ENCODE peak calls at places on chromosome 9, in four cellular contexts. D is HepG2, C is K562, J is GM12878. H is an unnamed sample.

GRCh38 chr9:33041459-33042188 is 16.6 kb downstream of the DNAJA1 start:
- DNase-seq in D (no peak), C (no peak), J (no peak), H (no peak)

GRCh38 chr9:121537283-121537682 is 37.6 kb upstream of the GGTA1 start:
- DNase-seq in D (no peak), C (no peak), J (no peak), H (no peak)

GRCh38 chr9:137367506-137368430 is 55.2 kb downstream of the EXD3 start:
- DNase-seq in D (no peak), C (no peak), J (no peak), H (no peak)

GRCh38 chr9:85045271-85045670 is 375.7 kb downstream of the NTRK2 start:
- DNase-seq in D (no peak), C (no peak), J (no peak), H (no peak)

GRCh38 chr9:2663886-2664674 is 42.5 kb downstream of the VLDLR start:
- DNase-seq in D (no peak), C (no peak), J (no peak), H (no peak)

GRCh38 chr9:100379862-100380261 is 27.1 kb upstream of the TEX10 start:
- DNase-seq in D (peak), C (no peak), J (no peak), H (no peak)

GRCh38 chr9:89879711-89880110 is 274.9 kb downstream of the GADD45G start:
- DNase-seq in D (no peak), C (no peak), J (no peak), H (no peak)

GRCh38 chr9:36074870-36075532 is 38.3 kb downstream of the RECK start:
- DNase-seq in D (peak), C (no peak), J (no peak), H (no peak)

GRCh38 chr9:92614763-92615441 is 55.0 kb downstream of the IPPK start:
- DNase-seq in D (no peak), C (no peak), J (no peak), H (no peak)

GRCh38 chr9:36959681-36960574 is 74.1 kb downstream of the PAX5 start:
- DNase-seq in D (no peak), C (no peak), J (no peak), H (no peak)

GRCh38 chr9:134209731-134210311 is 45.5 kb upstream of the RNU6ATAC start:
- DNase-seq in D (no peak), C (no peak), J (no peak), H (no peak)

GRCh38 chr9:76342862-76343261 is 51.4 kb downstream of the RFK start:
- DNase-seq in D (no peak), C (no peak), J (no peak), H (no peak)

GRCh38 chr9:104075801-104076753 is 18.0 kb upstream of the SMC2 start:
- DNase-seq in D (no peak), C (no peak), J (no peak), H (no peak)

GRCh38 chr9:36637491-36638270 is 65.0 kb downstream of the MELK start:
- DNase-seq in D (no peak), C (no peak), J (no peak), H (no peak)

GRCh38 chr9:133666845-133667244 is 30.7 kb downstream of the DBH start:
- DNase-seq in D (no peak), C (no peak), J (no peak), H (no peak)

DNA sequence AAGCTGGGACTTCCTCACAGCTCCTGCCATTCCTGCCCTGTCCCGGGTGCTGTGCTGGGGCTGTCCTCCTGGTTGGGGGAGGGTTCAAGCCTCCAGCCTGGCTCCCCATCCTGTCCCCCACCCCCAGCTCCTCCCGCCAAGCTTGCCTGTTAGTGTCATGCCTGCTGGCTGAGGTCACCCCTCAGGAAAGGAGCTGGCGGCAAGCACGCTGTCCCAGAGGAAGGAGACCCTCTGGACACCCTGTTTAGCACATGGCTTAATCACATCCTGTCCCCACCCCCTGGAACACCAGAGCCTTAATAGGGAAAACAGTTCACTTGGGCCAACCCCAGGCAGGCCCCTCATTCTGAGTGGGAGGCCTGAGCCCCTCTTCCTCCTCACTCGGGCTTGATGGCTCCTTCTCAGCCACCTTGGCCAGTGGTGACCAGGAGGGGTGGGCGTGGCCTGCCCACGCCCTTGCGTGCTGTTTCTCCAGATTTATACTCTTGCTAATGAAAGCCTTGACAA is 9.2 kb upstream of the PHYHD1 start:
- DNase-seq in D (peak), C (no peak), J (no peak), H (no peak)
- TF ChIP-seq SP1 in D (no peak), C (no peak), J (no peak), H (no peak)

GRCh38 chr9:6449086-6449485 is 36.1 kb downstream of the UHRF2 start:
- DNase-seq in D (no peak), C (no peak), J (no peak), H (no peak)
- TF ChIP-seq FOXM1 in D (no peak), C (no peak), J (no peak), H (no peak)

DNA sequence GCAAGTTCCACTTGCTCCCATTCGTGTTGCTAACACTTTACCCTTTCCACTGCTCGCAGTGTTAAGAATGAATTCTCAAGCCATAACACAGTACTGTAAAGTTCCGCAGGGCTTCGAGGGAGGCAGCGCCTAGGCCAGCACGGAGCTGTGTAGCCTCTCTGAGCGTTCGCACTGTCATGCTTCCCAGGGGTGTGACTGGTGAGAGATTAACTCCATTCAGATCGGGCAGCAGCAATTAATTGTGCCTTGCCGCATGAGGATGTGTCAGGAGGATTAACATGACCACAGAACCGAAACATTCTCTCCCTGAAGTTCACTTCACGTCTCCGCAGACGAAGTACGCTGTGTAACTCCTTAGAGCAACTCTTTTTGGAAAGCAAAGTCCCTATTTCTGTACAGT is 23.2 kb downstream of the ZBTB34 start:
- DNase-seq in D (no peak), C (no peak), J (no peak), H (no peak)
- TF ChIP-seq SP1 in D (no peak), C (no peak), J (no peak), H (no peak)

DNA sequence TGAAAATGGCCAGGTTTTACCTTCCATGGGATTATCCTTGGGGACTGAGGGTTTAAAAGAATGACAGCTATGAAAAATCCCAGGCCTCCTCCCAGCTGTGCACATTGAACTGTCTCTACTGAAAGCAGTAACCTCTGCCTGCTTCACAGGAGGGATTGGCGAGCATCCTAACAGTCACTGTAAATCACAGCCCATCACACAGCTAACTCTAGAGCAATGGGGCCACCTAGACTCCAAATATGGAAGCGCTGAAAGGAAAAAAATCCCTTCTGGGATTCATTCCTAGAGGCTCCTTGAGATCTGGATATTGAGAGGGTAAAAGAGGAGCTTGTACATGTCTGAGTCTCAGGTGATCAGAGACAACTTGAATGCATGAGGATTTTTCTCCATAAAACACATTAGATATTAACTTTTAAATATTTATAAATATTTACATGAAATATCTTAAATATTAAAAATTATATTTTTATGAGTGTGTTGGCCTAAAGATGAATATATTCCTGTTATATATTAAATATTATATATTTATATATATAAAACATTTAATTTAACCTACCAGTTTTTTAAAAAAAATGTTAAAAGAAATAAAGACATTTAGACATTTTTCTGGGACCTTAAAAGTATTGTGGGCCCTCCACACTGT is 133.8 kb upstream of the SLC24A2 start:
- DNase-seq in D (peak), C (no peak), J (no peak), H (peak)
- TF ChIP-seq FOXM1 in D (no peak), C (no peak), J (no peak), H (no peak)

GRCh38 chr9:21747171-21747570 is 55.3 kb upstream of the MTAP start:
- DNase-seq in D (no peak), C (no peak), J (no peak), H (no peak)
- TF ChIP-seq SP1 in D (no peak), C (no peak), J (no peak), H (no peak)

DNA sequence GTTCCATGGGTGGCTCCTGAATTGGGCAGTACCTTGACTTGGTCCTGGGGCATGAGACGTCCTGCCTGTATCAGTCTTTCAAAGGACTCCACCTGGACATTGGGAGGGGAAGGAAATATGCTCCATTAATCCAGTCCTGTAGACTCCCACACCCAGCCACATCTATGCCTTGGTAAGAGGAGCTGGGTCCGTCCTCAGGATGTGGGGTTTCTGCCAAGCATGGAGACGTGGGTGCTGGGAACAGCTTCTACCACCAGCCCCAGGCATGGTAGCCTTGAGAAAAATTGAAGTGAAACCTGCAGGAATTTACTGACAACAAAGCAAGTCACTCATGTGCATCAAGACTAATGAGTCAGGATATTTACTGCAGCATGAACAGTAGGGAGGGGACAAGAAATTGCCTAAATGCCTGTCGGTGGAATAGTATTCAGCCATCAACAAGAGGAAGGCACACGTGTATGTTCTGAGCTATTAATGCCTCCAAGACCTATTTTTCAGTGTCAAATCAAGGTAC is 23.2 kb downstream of the AKNA start:
- DNase-seq in D (no peak), C (no peak), J (no peak), H (no peak)
- TF ChIP-seq FOXM1 in D (no peak), C (no peak), J (no peak), H (no peak)

H was measured in HEK293T.